ENCODE peak calls at places on chromosomes 5 and 9, in nine cellular contexts. E, Y, A, D, Z, I, L, W and O are unnamed samples.

GRCh38 chr5:139543423-139543991 is 17.6 kb upstream of the UBE2D2 start:
- DNase-seq in E (peak; percentile 80), Y (peak; percentile 55), A (no peak), D (peak; percentile 70), Z (peak; percentile 85), I (peak; percentile 44), L (peak; percentile 66), W (peak; percentile 59), O (peak; percentile 81)

GRCh38 chr9:36501727-36502126 is 71.0 kb upstream of the MELK start:
- DNase-seq in E (no peak), Y (no peak), A (no peak), D (no peak), Z (peak; percentile 22), I (no peak), L (no peak), W (no peak), O (no peak)

GRCh38 chr9:36892279-36892678 is 141.8 kb downstream of the PAX5 start:
- DNase-seq in E (no peak), Y (no peak), A (no peak), D (no peak), Z (no peak), I (no peak), L (no peak), W (no peak), O (no peak)

GRCh38 chr9:136507221-136507991 is 24.6 kb upstream of the SEC16A start:
- DNase-seq in E (no peak), Y (no peak), A (no peak), D (no peak), Z (no peak), I (no peak), L (no peak), W (no peak), O (no peak)

GRCh38 chr9:7976167-7976755 is 176.7 kb upstream of the DMAC1 start:
- DNase-seq in E (no peak), Y (peak; percentile 40), A (no peak), D (no peak), Z (peak; percentile 62), I (no peak), L (no peak), W (no peak), O (peak; percentile 15)

GRCh38 chr9:137219757-137220316 is 2.2 kb downstream of the RNF208 start:
- DNase-seq in E (no peak), Y (no peak), A (no peak), D (no peak), Z (no peak), I (no peak), L (no peak), W (no peak), O (no peak)

GRCh38 chr5:159262472-159262858 is 625 bp upstream of the UBLCP1 start:
- DNase-seq in E (no peak), Y (peak; percentile 6), A (peak; percentile 36), D (no peak), Z (peak; percentile 58), I (no peak), L (no peak), W (peak; percentile 33), O (no peak)

GRCh38 chr5:4700082-4700481 is 440.0 kb upstream of the ADAMTS16 start:
- DNase-seq in E (peak; percentile 80), Y (no peak), A (peak; percentile 50), D (peak; percentile 34), Z (peak; percentile 84), I (peak; percentile 83), L (no peak), W (peak; percentile 8), O (no peak)

GRCh38 chr5:94691947-94692346 is 73.5 kb downstream of the SLF1 start:
- DNase-seq in E (no peak), Y (no peak), A (peak; percentile 12), D (no peak), Z (no peak), I (peak; percentile 29), L (peak; percentile 42), W (peak; percentile 20), O (no peak)

GRCh38 chr9:100129772-100130171 is 30.7 kb downstream of the INVS start:
- DNase-seq in E (no peak), Y (no peak), A (no peak), D (no peak), Z (no peak), I (no peak), L (no peak), W (no peak), O (no peak)

GRCh38 chr5:65390208-65390607 is 91.5 kb downstream of the ADAMTS6 start:
- DNase-seq in E (no peak), Y (no peak), A (no peak), D (no peak), Z (no peak), I (no peak), L (no peak), W (peak; percentile 49), O (no peak)

GRCh38 chr9:28379082-28379481 is 805.8 kb upstream of the C9orf72 start:
- DNase-seq in E (no peak), Y (no peak), A (no peak), D (no peak), Z (no peak), I (no peak), L (no peak), W (no peak), O (no peak)

GRCh38 chr9:92964981-92965758 is 17.8 kb downstream of the FGD3 start:
- DNase-seq in E (peak; percentile 74), Y (peak; percentile 37), A (no peak), D (no peak), Z (peak; percentile 59), I (no peak), L (no peak), W (no peak), O (peak; percentile 53)

GRCh38 chr5:24294324-24294723 is 350.5 kb downstream of the CDH10 start:
- DNase-seq in E (no peak), Y (no peak), A (no peak), D (no peak), Z (no peak), I (no peak), L (no peak), W (no peak), O (no peak)

GRCh38 chr9:13358128-13358527 is 78.6 kb upstream of the MPDZ start:
- DNase-seq in E (no peak), Y (no peak), A (no peak), D (no peak), Z (no peak), I (no peak), L (peak; percentile 43), W (no peak), O (no peak)
- H3K27ac ChIP-seq in E (no peak overlapping the region), Y (no peak overlapping the region), A (no peak overlapping the region), D (no peak overlapping the region), Z (no peak overlapping the region), I (no peak overlapping the region), L (no peak overlapping the region), W (peak overlapping the region; percentile 83), O (peak overlapping the region; percentile 5)

GRCh38 chr5:119386945-119387344 is 31.1 kb downstream of the TNFAIP8 start:
- DNase-seq in E (no peak), Y (no peak), A (no peak), D (no peak), Z (no peak), I (peak; percentile 78), L (peak; percentile 55), W (no peak), O (no peak)

GRCh38 chr5:119387900-119388618 is 32.2 kb downstream of the TNFAIP8 start:
- DNase-seq in E (no peak), Y (no peak), A (no peak), D (no peak), Z (no peak), I (no peak), L (no peak), W (no peak), O (no peak)

GRCh38 chr5:119389288-119390065 is 33.7 kb downstream of the TNFAIP8 start:
- DNase-seq in E (no peak), Y (no peak), A (no peak), D (no peak), Z (no peak), I (no peak), L (no peak), W (no peak), O (no peak)

GRCh38 chr5:119385136-119386128 is 29.6 kb downstream of the TNFAIP8 start:
- DNase-seq in E (no peak), Y (no peak), A (no peak), D (no peak), Z (no peak), I (no peak), L (no peak), W (no peak), O (no peak)

GRCh38 chr5:119388619-119389190 is 32.9 kb downstream of the TNFAIP8 start:
- DNase-seq in E (no peak), Y (no peak), A (no peak), D (no peak), Z (no peak), I (no peak), L (no peak), W (no peak), O (no peak)
- H3K27ac ChIP-seq in E (no peak overlapping the region), Y (no peak overlapping the region), A (no peak overlapping the region), D (no peak overlapping the region), Z (no peak overlapping the region), I (no peak overlapping the region), L (no peak overlapping the region), W (no peak overlapping the region), O (peak overlapping the region; percentile 30)

DNA sequence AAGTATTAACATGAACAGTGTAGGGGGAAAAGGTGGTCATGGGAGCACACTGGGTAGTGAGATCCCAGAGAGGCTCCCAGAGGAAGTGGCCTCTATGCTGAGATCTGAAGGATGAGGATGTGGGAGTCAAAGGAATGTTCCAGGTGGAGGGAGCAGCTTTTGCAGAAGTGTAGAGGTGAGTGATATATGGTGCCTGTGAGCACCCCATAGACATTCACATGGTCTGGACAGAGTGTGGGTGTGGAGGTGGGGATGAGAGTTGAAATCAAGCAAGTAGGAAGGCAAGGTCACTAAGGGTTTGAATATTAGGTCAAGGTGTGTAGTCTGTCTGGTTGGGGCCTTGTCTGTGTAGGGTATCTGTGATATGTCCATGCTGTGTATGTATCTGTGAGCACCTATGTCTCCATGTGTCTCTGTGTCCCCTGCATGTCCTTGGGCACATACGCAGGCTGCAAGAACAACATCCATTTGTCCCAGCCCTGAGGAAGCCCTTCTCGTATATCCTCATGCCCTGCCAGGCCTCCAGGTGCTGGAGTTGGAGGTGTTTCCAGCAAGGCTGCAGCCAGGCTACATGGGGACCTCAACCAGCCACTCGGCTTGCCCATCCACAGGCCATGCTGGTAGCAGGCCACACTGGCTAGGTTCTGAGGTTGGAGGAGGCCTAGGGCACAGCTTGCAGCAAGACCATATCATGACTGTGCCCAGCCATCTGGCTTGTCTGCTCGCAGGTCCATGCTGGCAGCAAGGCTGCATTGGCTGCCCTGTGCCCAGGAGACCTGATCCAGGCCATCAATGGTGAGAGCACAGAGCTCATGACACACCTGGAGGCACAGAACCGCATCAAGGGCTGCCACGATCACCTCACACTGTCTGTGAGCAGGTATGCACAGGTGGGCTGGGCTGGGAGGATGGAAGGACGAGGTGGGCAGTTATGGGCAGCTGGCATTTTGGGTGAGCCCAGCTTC is 4.7 kb downstream of the PDLIM4 start:
- DNase-seq in E (no peak), Y (peak; percentile 3), A (no peak), D (no peak), Z (no peak), I (peak; percentile 10), L (no peak), W (no peak), O (peak; percentile 4)
- H3K27ac ChIP-seq in E (no peak overlapping the region), Y (no peak overlapping the region), A (no peak overlapping the region), D (no peak overlapping the region), Z (no peak overlapping the region), I (no peak overlapping the region), L (no peak overlapping the region), W (no peak overlapping the region), O (peak overlapping the region; percentile 96)

GRCh38 chr5:166073921-166074838 is 2217.3 kb upstream of the WWC1 start:
- DNase-seq in E (no peak), Y (no peak), A (no peak), D (no peak), Z (no peak), I (no peak), L (no peak), W (no peak), O (no peak)

GRCh38 chr5:166074839-166075481 is 2216.5 kb upstream of the WWC1 start:
- DNase-seq in E (no peak), Y (no peak), A (peak; percentile 34), D (no peak), Z (no peak), I (no peak), L (no peak), W (no peak), O (no peak)
- H3K27ac ChIP-seq in E (no peak overlapping the region), Y (no peak overlapping the region), A (no peak overlapping the region), D (no peak overlapping the region), Z (no peak overlapping the region), I (no peak overlapping the region), L (no peak overlapping the region), W (no peak overlapping the region), O (no peak overlapping the region)